ENCODE peak calls at places on chromosomes 4 and X, in four cellular contexts. S is spleen, E is fibroblast of mammary gland, W is H9. Y is an unnamed sample.

GRCh38 chr4:67160409-67160808 is 384.9 kb downstream of the CENPC start:
- DNase-seq in S (no peak), E (no peak), W (no peak), Y (no peak)

GRCh38 chr4:81632581-81633247 is 161.0 kb upstream of the RASGEF1B start:
- DNase-seq in S (no peak), E (peak), W (no peak), Y (no peak)

GRCh38 chr4:113003841-113004240 is 45.6 kb upstream of the ANK2 start:
- DNase-seq in S (no peak), E (peak), W (no peak), Y (no peak)

GRCh38 chr4:83207497-83208105 is 77.0 kb downstream of the COQ2 start:
- DNase-seq in S (no peak), E (no peak), W (no peak), Y (no peak)

GRCh38 chr4:98780111-98780549 is 121.7 kb upstream of the TSPAN5 start:
- DNase-seq in S (no peak), E (peak), W (no peak), Y (no peak)

GRCh38 chrX:12843668-12844279 is 23.1 kb upstream of the TLR7 start:
- DNase-seq in S (no peak), E (no peak), W (no peak), Y (no peak)

GRCh38 chrX:32185160-32185559 is 1026.2 kb downstream of the DMD start:
- DNase-seq in S (no peak), E (no peak), W (no peak), Y (no peak)

GRCh38 chrX:83845397-83845796 is 15.5 kb upstream of the CYLC1 start:
- DNase-seq in S (no peak), E (peak), W (no peak), Y (no peak)

GRCh38 chrX:31301941-31302340 is 230.1 kb upstream of the FTHL17 start:
- DNase-seq in S (no peak), E (no peak), W (no peak), Y (no peak)

GRCh38 chr4:40908702-40909362 is 159.1 kb downstream of the NSUN7 start:
- DNase-seq in S (peak), E (peak), W (peak), Y (peak)

GRCh38 chr4:87497141-87497540 is 32.0 kb downstream of the SPARCL1 start:
- DNase-seq in S (no peak), E (peak), W (no peak), Y (no peak)
- TF ChIP-seq CTCF in S (no peak), E (peak), W (peak), Y (no peak)

DNA sequence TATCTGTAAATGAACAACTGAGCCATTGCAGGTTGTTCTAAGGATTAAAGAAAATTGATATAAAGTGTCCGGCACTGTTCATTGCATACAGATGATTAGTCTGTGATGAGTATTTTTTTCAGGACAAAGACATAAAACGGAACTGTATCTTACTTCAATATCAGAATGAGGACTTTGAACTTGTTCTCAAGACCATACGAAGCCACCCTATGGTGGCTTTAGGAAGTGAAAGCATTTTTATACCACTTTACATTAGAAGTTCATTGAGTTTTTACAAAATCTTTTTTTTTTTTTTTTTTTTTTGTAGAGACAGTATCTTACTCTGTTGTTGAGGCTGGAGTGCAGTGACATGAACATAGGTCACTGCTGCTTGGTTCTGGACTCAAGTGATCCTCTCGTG is 45.2 kb upstream of the TRIM2 start:
- DNase-seq in S (no peak), E (no peak), W (no peak), Y (no peak)
- TF ChIP-seq CTCF in S (no peak), E (peak), W (peak), Y (no peak)

GRCh38 chr4:90958256-90958895 is 831.2 kb downstream of the CCSER1 start:
- DNase-seq in S (no peak), E (peak), W (no peak), Y (no peak)

GRCh38 chr4:90960433-90960832 is 833.2 kb downstream of the CCSER1 start:
- DNase-seq in S (no peak), E (no peak), W (no peak), Y (no peak)

GRCh38 chr4:90960840-90961239 is 833.6 kb downstream of the CCSER1 start:
- DNase-seq in S (no peak), E (no peak), W (no peak), Y (no peak)
- TF ChIP-seq CTCF in S (no peak), E (no peak), W (peak), Y (no peak)

DNA sequence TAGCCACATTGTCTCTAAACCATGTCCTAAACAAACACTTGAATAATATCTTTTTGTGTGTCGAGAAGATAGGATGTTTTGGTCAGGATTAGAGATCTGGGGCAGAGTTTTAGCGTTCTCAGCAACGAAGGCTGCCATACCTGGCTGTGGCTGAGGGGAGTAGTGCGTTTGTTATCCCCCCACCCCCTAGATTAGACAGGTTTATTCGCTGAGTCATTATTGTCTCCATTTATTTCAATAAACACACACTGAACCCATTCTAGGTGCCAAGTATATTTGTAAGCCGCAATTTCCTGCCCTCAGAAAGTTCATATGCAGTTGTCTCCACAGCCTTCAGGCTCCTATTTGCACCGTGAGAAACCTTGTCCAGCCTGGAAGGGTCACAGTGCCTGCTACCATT is 1684.8 kb upstream of the TENM3 start:
- DNase-seq in S (no peak), E (no peak), W (no peak), Y (no peak)
- TF ChIP-seq CTCF in S (no peak), E (no peak), W (peak), Y (no peak)

GRCh38 chrX:155086961-155087735 is 15.8 kb downstream of the BRCC3 start:
- DNase-seq in S (peak), E (no peak), W (no peak), Y (no peak)

DNA sequence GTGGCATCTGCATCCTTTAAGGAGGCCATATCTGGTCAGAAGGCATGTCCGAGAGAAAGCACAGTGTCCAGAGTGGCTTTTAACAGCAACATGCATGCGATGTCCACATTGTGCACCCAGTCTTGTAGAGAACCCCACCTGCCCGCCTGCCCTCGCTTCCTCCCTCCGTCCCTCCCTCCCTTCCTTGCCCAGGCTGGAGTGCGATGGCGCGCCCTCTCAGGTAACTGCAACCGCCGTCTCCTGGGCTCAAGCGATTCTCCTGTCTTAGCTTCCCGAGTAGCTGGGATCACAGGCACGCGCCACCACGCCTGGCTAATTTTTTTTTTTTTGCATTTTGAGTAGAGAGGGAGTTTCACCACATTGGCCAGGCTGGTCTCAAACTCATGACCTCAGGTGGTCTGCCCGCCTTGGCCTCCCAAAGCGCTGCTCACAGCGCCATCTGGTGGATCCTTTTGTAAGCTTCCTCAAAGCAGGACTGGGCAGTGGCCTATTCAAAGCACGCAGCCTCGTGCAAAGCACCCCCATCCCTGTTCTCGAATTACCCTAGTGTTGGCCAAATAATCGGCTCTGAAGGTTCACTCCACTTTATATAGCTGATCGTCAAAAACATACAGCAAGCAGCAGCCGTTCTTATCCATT is 15.0 kb downstream of the BRCC3 start:
- DNase-seq in S (peak), E (peak), W (peak), Y (no peak)
- TF ChIP-seq CTCF in S (peak), E (peak), W (peak), Y (no peak)

GRCh38 chr4:20681263-20681662 is 19.0 kb upstream of the PACRGL start:
- DNase-seq in S (no peak), E (no peak), W (no peak), Y (no peak)

GRCh38 chr4:20687894-20688293 is 12.4 kb upstream of the PACRGL start:
- DNase-seq in S (no peak), E (peak), W (no peak), Y (no peak)

GRCh38 chr4:20682853-20683252 is 17.4 kb upstream of the PACRGL start:
- DNase-seq in S (no peak), E (no peak), W (no peak), Y (no peak)

GRCh38 chr4:20679946-20680345 is 20.3 kb upstream of the PACRGL start:
- DNase-seq in S (no peak), E (peak), W (no peak), Y (no peak)

GRCh38 chr4:20684852-20685763 is 15.2 kb upstream of the PACRGL start:
- DNase-seq in S (no peak), E (peak), W (no peak), Y (no peak)
- TF ChIP-seq CTCF in S (peak), E (peak), W (peak), Y (no peak)

DNA sequence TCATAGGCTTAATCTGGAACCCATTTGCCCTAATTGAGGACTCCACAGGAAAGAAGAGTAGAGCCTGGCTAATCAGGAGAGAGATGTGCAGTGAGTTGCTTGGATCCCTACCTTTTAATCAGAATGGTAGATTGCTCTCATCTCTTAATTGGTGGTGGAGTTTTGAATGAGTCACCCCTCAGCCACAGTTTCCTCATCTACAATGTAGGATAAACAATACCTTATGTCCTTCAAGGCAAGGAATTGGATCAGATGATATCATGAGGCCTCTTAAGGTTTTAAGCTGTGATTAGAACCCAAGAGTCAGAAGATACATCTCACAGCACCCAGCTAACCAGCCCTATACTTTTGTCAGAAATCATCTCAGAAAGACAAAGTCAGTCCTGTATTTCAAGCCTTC is 39.1 kb downstream of the PDGFRA start:
- DNase-seq in S (no peak), E (peak), W (no peak), Y (no peak)
- TF ChIP-seq CTCF in S (no peak), E (no peak), W (no peak), Y (no peak)

Y was measured in omental fat pad.